ENCODE peak calls at places on chromosomes 3 and 15, in seven cellular contexts. J, K, M, Z, H, Y and U are unnamed samples.

GRCh38 chr3:160565442-160566403 is at the start of gene KPNA4:
- DNase-seq in Y (peak), J (peak), H (peak), K (peak), M (peak), Z (peak), U (peak)

GRCh38 chr15:48644498-48644826 is 1.0 kb downstream of the FBN1 start:
- DNase-seq in Z (no peak), M (no peak), K (no peak), J (no peak), H (no peak), Y (no peak), U (no peak)

GRCh38 chr3:170258105-170258487 is 35.9 kb downstream of the PRKCI start:
- DNase-seq in M (peak), K (no peak), J (no peak), H (no peak), Z (no peak), Y (no peak), U (no peak)

GRCh38 chr3:77038468-77038927 is 1.4 kb upstream of the ROBO2 start:
- DNase-seq in K (peak), Y (peak), Z (peak), M (peak), J (peak), H (peak), U (peak)

GRCh38 chr3:11514191-11514770 is 129.4 kb downstream of the VGLL4 start:
- DNase-seq in H (no peak), K (peak), Y (no peak), M (no peak), J (peak), Z (peak), U (no peak)

GRCh38 chr3:177835008-177835407 is 637.7 kb upstream of the TBL1XR1 start:
- DNase-seq in K (peak), M (no peak), Y (peak), H (peak), Z (peak), J (peak), U (peak)

GRCh38 chr3:68972358-68972979 is 40.1 kb upstream of the TAFA4 start:
- DNase-seq in H (peak), K (peak), Z (peak), M (peak), Y (peak), J (peak), U (no peak)

GRCh38 chr3:127457094-127457475 is 133.4 kb downstream of the TPRA1 start:
- DNase-seq in Y (no peak), Z (peak), K (peak), M (no peak), H (no peak), J (no peak), U (no peak)

GRCh38 chr3:52299815-52300611 is 12.4 kb downstream of the GLYCTK start:
- DNase-seq in K (peak), Y (no peak), Z (peak), H (no peak), M (no peak), J (peak), U (no peak)

GRCh38 chr3:10744098-10744465 is 71.9 kb upstream of the SLC6A11 start:
- DNase-seq in Y (no peak), H (peak), J (peak), M (peak), K (no peak), Z (no peak), U (no peak)

GRCh38 chr3:167644611-167645010 is 9.1 kb downstream of the WDR49 start:
- DNase-seq in Z (no peak), K (no peak), M (no peak), H (no peak), J (no peak), Y (no peak), U (no peak)

GRCh38 chr3:58668247-58668646 is 1.7 kb upstream of the FAM3D start:
- DNase-seq in K (no peak), J (no peak), Y (peak), H (no peak), M (no peak), Z (no peak), U (no peak)

GRCh38 chr3:148739720-148740119 is 42.0 kb downstream of the AGTR1 start:
- DNase-seq in Y (no peak), K (no peak), H (no peak), Z (no peak), M (no peak), J (no peak), U (no peak)

GRCh38 chr3:43915546-43915945 is 224.8 kb downstream of the ABHD5 start:
- DNase-seq in J (no peak), K (no peak), Y (no peak), H (no peak), M (no peak), Z (no peak), U (no peak)

GRCh38 chr15:59376735-59377134 is 4.1 kb upstream of the MYO1E start:
- DNase-seq in K (peak), Z (no peak), H (no peak), Y (no peak), J (peak), M (peak), U (no peak)

GRCh38 chr15:58066042-58066867 is 744 bp upstream of the ALDH1A2 start:
- DNase-seq in M (peak), H (peak), K (peak), J (peak), Z (no peak), Y (peak), U (no peak)

GRCh38 chr3:51947215-51947900 is 5.2 kb downstream of the PARP3 start:
- DNase-seq in M (no peak), Z (no peak), Y (no peak), H (no peak), K (no peak), J (no peak), U (no peak)

GRCh38 chr15:78006567-78007205 is 70.8 kb downstream of the TBC1D2B start:
- DNase-seq in K (no peak), H (no peak), Z (no peak), M (no peak), Y (no peak), J (no peak), U (no peak)

GRCh38 chr15:89504166-89504565 is 7.8 kb upstream of the RHCG start:
- DNase-seq in M (no peak), J (no peak), Z (no peak), Y (no peak), K (no peak), H (no peak), U (no peak)

GRCh38 chr3:28115316-28115715 is 126.1 kb upstream of the CMC1 start:
- DNase-seq in M (no peak), Y (no peak), K (no peak), H (no peak), J (no peak), Z (no peak), U (no peak)

GRCh38 chr3:98902341-98902740 is 846 bp upstream of the DCBLD2 start:
- DNase-seq in Z (no peak), J (no peak), H (no peak), M (peak), K (no peak), Y (no peak), U (no peak)

GRCh38 chr15:52233405-52233804 is 42.2 kb upstream of the GNB5 start:
- DNase-seq in H (no peak), Y (no peak), Z (no peak), K (no peak), M (peak), J (no peak), U (no peak)

GRCh38 chr15:55289573-55290360 is at the start of gene RAB27A:
- DNase-seq in H (peak), Y (peak), Z (peak), K (peak), J (peak), M (peak), U (no peak)

GRCh38 chr15:69305933-69306568 is 7.3 kb downstream of the PAQR5 start:
- DNase-seq in Z (no peak), Y (no peak), H (no peak), J (peak), K (no peak), M (no peak), U (no peak)

GRCh38 chr15:71916834-71917233 is 106.5 kb downstream of the NR2E3 start:
- DNase-seq in Z (no peak), Y (no peak), M (no peak), J (no peak), K (no peak), H (no peak), U (no peak)

GRCh38 chr3:197308591-197308990 is 10.2 kb upstream of the DLG1 start:
- DNase-seq in M (no peak), Z (peak), K (peak), H (no peak), Y (no peak), J (no peak), U (no peak)

GRCh38 chr3:1190576-1190975 is 97.8 kb downstream of the CNTN6 start:
- DNase-seq in J (no peak), M (no peak), K (peak), Y (no peak), Z (no peak), H (no peak), U (no peak)

GRCh38 chr3:151880326-151880725 is 6.9 kb downstream of the SUCNR1 start:
- DNase-seq in M (no peak), Y (no peak), H (no peak), Z (no peak), J (no peak), K (peak), U (no peak)

GRCh38 chr3:133377396-133377795 is 22.5 kb upstream of the BFSP2 start:
- DNase-seq in Y (no peak), K (peak), H (no peak), Z (peak), M (peak), J (peak), U (no peak)

GRCh38 chr15:80251505-80252280 is at the start of gene CTXND1:
- DNase-seq in J (no peak), Y (no peak), H (no peak), Z (no peak), M (no peak), K (no peak), U (no peak)

GRCh38 chr3:61975936-61976335 is 397.4 kb downstream of the FEZF2 start:
- DNase-seq in K (no peak), Z (no peak), Y (no peak), H (no peak), M (no peak), J (no peak), U (no peak)

GRCh38 chr3:106560451-106560966 is 691.7 kb upstream of the CBLB start:
- DNase-seq in Z (peak), H (no peak), M (no peak), Y (peak), K (peak), J (peak), U (no peak)

GRCh38 chr15:56629133-56629532 is 104.2 kb downstream of the ZNF280D start:
- DNase-seq in Z (no peak), J (no peak), M (no peak), H (no peak), K (peak), Y (no peak), U (no peak)

GRCh38 chr3:146542179-146542578 is 2.2 kb downstream of the PLSCR1 start:
- DNase-seq in Z (peak), K (peak), Y (no peak), M (no peak), J (no peak), H (no peak), U (no peak)